ENCODE peak calls at places on chromosomes 13 and 19, in six cellular contexts. One of them, this sample, is unnamed.

GRCh38 chr13:93425411-93425810 is 198.8 kb downstream of the GPC6 start:
- DNase-seq in CD4-positive, alpha-beta T cell: no peak
- DNase-seq in choroid plexus epithelial cell: no peak
- DNase-seq in activated CD8-positive, alpha-beta T cell treated with anti-CD3 and anti-CD28 coated beads for 36 hours: no peak
- DNase-seq in lower leg skin: no peak
- DNase-seq in left ventricle myocardium inferior: no peak
- DNase-seq in this sample: no peak

GRCh38 chr13:58594978-58595600 is 963.5 kb downstream of the PCDH17 start:
- DNase-seq in choroid plexus epithelial cell: no peak
- DNase-seq in activated CD8-positive, alpha-beta T cell treated with anti-CD3 and anti-CD28 coated beads for 36 hours: no peak
- DNase-seq in CD4-positive, alpha-beta T cell: no peak
- DNase-seq in left ventricle myocardium inferior: no peak
- DNase-seq in lower leg skin: no peak
- DNase-seq in this sample: no peak

GRCh38 chr13:43033038-43033437 is 9.7 kb downstream of the DNAJC15 start:
- DNase-seq in left ventricle myocardium inferior: no peak
- DNase-seq in activated CD8-positive, alpha-beta T cell treated with anti-CD3 and anti-CD28 coated beads for 36 hours: peak; percentile 7
- DNase-seq in lower leg skin: no peak
- DNase-seq in choroid plexus epithelial cell: no peak
- DNase-seq in CD4-positive, alpha-beta T cell: no peak
- DNase-seq in this sample: no peak

GRCh38 chr13:34174671-34175145 is 356.8 kb downstream of the RFC3 start:
- DNase-seq in choroid plexus epithelial cell: peak; percentile 91
- DNase-seq in left ventricle myocardium inferior: no peak
- DNase-seq in lower leg skin: no peak
- DNase-seq in activated CD8-positive, alpha-beta T cell treated with anti-CD3 and anti-CD28 coated beads for 36 hours: no peak
- DNase-seq in CD4-positive, alpha-beta T cell: no peak
- DNase-seq in this sample: no peak

GRCh38 chr13:94173312-94173854 is 306.1 kb downstream of the DCT start:
- DNase-seq in choroid plexus epithelial cell: peak; percentile 63
- DNase-seq in activated CD8-positive, alpha-beta T cell treated with anti-CD3 and anti-CD28 coated beads for 36 hours: no peak
- DNase-seq in lower leg skin: no peak
- DNase-seq in CD4-positive, alpha-beta T cell: no peak
- DNase-seq in left ventricle myocardium inferior: no peak
- DNase-seq in this sample: no peak

GRCh38 chr13:63684822-63685221 is 2269.2 kb upstream of the PCDH20 start:
- DNase-seq in left ventricle myocardium inferior: no peak
- DNase-seq in activated CD8-positive, alpha-beta T cell treated with anti-CD3 and anti-CD28 coated beads for 36 hours: no peak
- DNase-seq in choroid plexus epithelial cell: no peak
- DNase-seq in lower leg skin: no peak
- DNase-seq in CD4-positive, alpha-beta T cell: no peak
- DNase-seq in this sample: no peak

GRCh38 chr13:114268344-114269280 is 12.8 kb upstream of the UPF3A start:
- DNase-seq in lower leg skin: no peak
- DNase-seq in left ventricle myocardium inferior: no peak
- DNase-seq in CD4-positive, alpha-beta T cell: no peak
- DNase-seq in choroid plexus epithelial cell: no peak
- DNase-seq in activated CD8-positive, alpha-beta T cell treated with anti-CD3 and anti-CD28 coated beads for 36 hours: peak; percentile 53
- DNase-seq in this sample: no peak

GRCh38 chr13:97231118-97231831 is 9.1 kb downstream of the MBNL2 start:
- DNase-seq in left ventricle myocardium inferior: no peak
- DNase-seq in choroid plexus epithelial cell: no peak
- DNase-seq in CD4-positive, alpha-beta T cell: no peak
- DNase-seq in activated CD8-positive, alpha-beta T cell treated with anti-CD3 and anti-CD28 coated beads for 36 hours: no peak
- DNase-seq in lower leg skin: no peak
- DNase-seq in this sample: no peak

GRCh38 chr13:20489185-20489820 is 36.4 kb downstream of the CRYL1 start:
- DNase-seq in CD4-positive, alpha-beta T cell: peak; percentile 41
- DNase-seq in lower leg skin: peak; percentile 29
- DNase-seq in left ventricle myocardium inferior: no peak
- DNase-seq in activated CD8-positive, alpha-beta T cell treated with anti-CD3 and anti-CD28 coated beads for 36 hours: no peak
- DNase-seq in choroid plexus epithelial cell: peak; percentile 63
- DNase-seq in this sample: no peak

GRCh38 chr19:47156861-47157454 is 26.3 kb downstream of the SAE1 start:
- DNase-seq in CD4-positive, alpha-beta T cell: peak; percentile 13
- DNase-seq in choroid plexus epithelial cell: peak; percentile 24
- DNase-seq in left ventricle myocardium inferior: no peak
- DNase-seq in activated CD8-positive, alpha-beta T cell treated with anti-CD3 and anti-CD28 coated beads for 36 hours: peak; percentile 36
- DNase-seq in lower leg skin: no peak
- DNase-seq in this sample: no peak

GRCh38 chr19:44111910-44112463 is 1.2 kb upstream of the ZNF225 start:
- DNase-seq in activated CD8-positive, alpha-beta T cell treated with anti-CD3 and anti-CD28 coated beads for 36 hours: peak; percentile 41
- DNase-seq in lower leg skin: no peak
- DNase-seq in choroid plexus epithelial cell: peak; percentile 96
- DNase-seq in CD4-positive, alpha-beta T cell: no peak
- DNase-seq in left ventricle myocardium inferior: no peak
- DNase-seq in this sample: no peak

GRCh38 chr13:107807306-107808073 is 407.8 kb downstream of the LIG4 start:
- DNase-seq in lower leg skin: no peak
- DNase-seq in choroid plexus epithelial cell: peak; percentile 47
- DNase-seq in CD4-positive, alpha-beta T cell: no peak
- DNase-seq in activated CD8-positive, alpha-beta T cell treated with anti-CD3 and anti-CD28 coated beads for 36 hours: no peak
- DNase-seq in left ventricle myocardium inferior: no peak
- DNase-seq in this sample: no peak

GRCh38 chr19:52138614-52139290 is 986 bp downstream of the ZNF616 start:
- DNase-seq in activated CD8-positive, alpha-beta T cell treated with anti-CD3 and anti-CD28 coated beads for 36 hours: peak; percentile 56
- DNase-seq in choroid plexus epithelial cell: peak; percentile 15
- DNase-seq in left ventricle myocardium inferior: no peak
- DNase-seq in CD4-positive, alpha-beta T cell: no peak
- DNase-seq in lower leg skin: no peak
- DNase-seq in this sample: peak; percentile 35

GRCh38 chr19:30719189-30719990 is 347.2 kb downstream of the ZNF536 start:
- DNase-seq in choroid plexus epithelial cell: peak; percentile 23
- DNase-seq in activated CD8-positive, alpha-beta T cell treated with anti-CD3 and anti-CD28 coated beads for 36 hours: peak; percentile 20
- DNase-seq in lower leg skin: peak; percentile 87
- DNase-seq in left ventricle myocardium inferior: peak; percentile 81
- DNase-seq in CD4-positive, alpha-beta T cell: no peak
- DNase-seq in this sample: no peak

GRCh38 chr13:45396548-45397095 is 21.6 kb downstream of the SLC25A30 start:
- DNase-seq in CD4-positive, alpha-beta T cell: no peak
- DNase-seq in left ventricle myocardium inferior: no peak
- DNase-seq in lower leg skin: no peak
- DNase-seq in choroid plexus epithelial cell: no peak
- DNase-seq in activated CD8-positive, alpha-beta T cell treated with anti-CD3 and anti-CD28 coated beads for 36 hours: no peak
- DNase-seq in this sample: no peak

GRCh38 chr19:18259848-18260247 is 14.4 kb downstream of the IQCN start:
- DNase-seq in lower leg skin: no peak
- DNase-seq in activated CD8-positive, alpha-beta T cell treated with anti-CD3 and anti-CD28 coated beads for 36 hours: no peak
- DNase-seq in choroid plexus epithelial cell: peak; percentile 42
- DNase-seq in CD4-positive, alpha-beta T cell: no peak
- DNase-seq in left ventricle myocardium inferior: no peak
- DNase-seq in this sample: peak; percentile 43

GRCh38 chr13:73059460-73060250 is 850 bp downstream of the KLF5 start:
- DNase-seq in lower leg skin: peak; percentile 90
- DNase-seq in left ventricle myocardium inferior: peak; percentile 51
- DNase-seq in choroid plexus epithelial cell: peak; percentile 29
- DNase-seq in CD4-positive, alpha-beta T cell: peak; percentile 41
- DNase-seq in activated CD8-positive, alpha-beta T cell treated with anti-CD3 and anti-CD28 coated beads for 36 hours: peak; percentile 31
- DNase-seq in this sample: no peak

GRCh38 chr13:64074989-64075474 is 2659.4 kb upstream of the PCDH20 start:
- DNase-seq in CD4-positive, alpha-beta T cell: no peak
- DNase-seq in left ventricle myocardium inferior: no peak
- DNase-seq in choroid plexus epithelial cell: no peak
- DNase-seq in lower leg skin: no peak
- DNase-seq in activated CD8-positive, alpha-beta T cell treated with anti-CD3 and anti-CD28 coated beads for 36 hours: no peak
- DNase-seq in this sample: no peak

GRCh38 chr19:56404705-56405056 is 549 bp downstream of the ZNF583 start:
- DNase-seq in lower leg skin: no peak
- DNase-seq in CD4-positive, alpha-beta T cell: no peak
- DNase-seq in activated CD8-positive, alpha-beta T cell treated with anti-CD3 and anti-CD28 coated beads for 36 hours: peak; percentile 17
- DNase-seq in choroid plexus epithelial cell: no peak
- DNase-seq in left ventricle myocardium inferior: no peak
- DNase-seq in this sample: no peak

GRCh38 chr13:51015973-51016372 is 95.1 kb downstream of the C13orf42 start:
- DNase-seq in CD4-positive, alpha-beta T cell: no peak
- DNase-seq in activated CD8-positive, alpha-beta T cell treated with anti-CD3 and anti-CD28 coated beads for 36 hours: no peak
- DNase-seq in choroid plexus epithelial cell: no peak
- DNase-seq in lower leg skin: no peak
- DNase-seq in left ventricle myocardium inferior: no peak
- DNase-seq in this sample: peak; percentile 5
- TF ChIP-seq CTCF in CD4-positive, alpha-beta T cell: no peak
- TF ChIP-seq CTCF in activated CD8-positive, alpha-beta T cell treated with anti-CD3 and anti-CD28 coated beads for 36 hours: no peak
- TF ChIP-seq CTCF in choroid plexus epithelial cell: no peak
- TF ChIP-seq CTCF in lower leg skin: no peak
- TF ChIP-seq CTCF in left ventricle myocardium inferior: no peak
- TF ChIP-seq CTCF in this sample: no peak

GRCh38 chr13:109790951-109791605 is 4.7 kb upstream of the IRS2 start:
- DNase-seq in left ventricle myocardium inferior: no peak
- DNase-seq in CD4-positive, alpha-beta T cell: peak; percentile 41
- DNase-seq in choroid plexus epithelial cell: peak; percentile 77
- DNase-seq in activated CD8-positive, alpha-beta T cell treated with anti-CD3 and anti-CD28 coated beads for 36 hours: peak; percentile 33
- DNase-seq in lower leg skin: no peak
- DNase-seq in this sample: peak; percentile 55
- TF ChIP-seq CTCF in left ventricle myocardium inferior: peak; percentile 55
- TF ChIP-seq CTCF in CD4-positive, alpha-beta T cell: peak; percentile 69
- TF ChIP-seq CTCF in choroid plexus epithelial cell: peak; percentile 63
- TF ChIP-seq CTCF in activated CD8-positive, alpha-beta T cell treated with anti-CD3 and anti-CD28 coated beads for 36 hours: peak; percentile 27
- TF ChIP-seq CTCF in lower leg skin: no peak
- TF ChIP-seq CTCF in this sample: peak; percentile 16

GRCh38 chr19:1942934-1943555 is 2.1 kb downstream of the CSNK1G2 start:
- DNase-seq in choroid plexus epithelial cell: peak; percentile 34
- DNase-seq in CD4-positive, alpha-beta T cell: no peak
- DNase-seq in lower leg skin: no peak
- DNase-seq in left ventricle myocardium inferior: no peak
- DNase-seq in activated CD8-positive, alpha-beta T cell treated with anti-CD3 and anti-CD28 coated beads for 36 hours: no peak
- DNase-seq in this sample: no peak

GRCh38 chr19:1943661-1944087 is 2.7 kb downstream of the CSNK1G2 start:
- DNase-seq in left ventricle myocardium inferior: no peak
- DNase-seq in choroid plexus epithelial cell: no peak
- DNase-seq in CD4-positive, alpha-beta T cell: no peak
- DNase-seq in activated CD8-positive, alpha-beta T cell treated with anti-CD3 and anti-CD28 coated beads for 36 hours: no peak
- DNase-seq in lower leg skin: no peak
- DNase-seq in this sample: no peak

GRCh38 chr19:1942078-1942933 is 1.3 kb downstream of the CSNK1G2 start:
- DNase-seq in choroid plexus epithelial cell: peak; percentile 73
- DNase-seq in lower leg skin: peak; percentile 95
- DNase-seq in left ventricle myocardium inferior: peak; percentile 66
- DNase-seq in CD4-positive, alpha-beta T cell: peak; percentile 71
- DNase-seq in activated CD8-positive, alpha-beta T cell treated with anti-CD3 and anti-CD28 coated beads for 36 hours: peak; percentile 82
- DNase-seq in this sample: peak; percentile 78

GRCh38 chr19:1944088-1944915 is 3.3 kb downstream of the CSNK1G2 start:
- DNase-seq in CD4-positive, alpha-beta T cell: no peak
- DNase-seq in left ventricle myocardium inferior: no peak
- DNase-seq in activated CD8-positive, alpha-beta T cell treated with anti-CD3 and anti-CD28 coated beads for 36 hours: no peak
- DNase-seq in choroid plexus epithelial cell: no peak
- DNase-seq in lower leg skin: no peak
- DNase-seq in this sample: no peak

DNA sequence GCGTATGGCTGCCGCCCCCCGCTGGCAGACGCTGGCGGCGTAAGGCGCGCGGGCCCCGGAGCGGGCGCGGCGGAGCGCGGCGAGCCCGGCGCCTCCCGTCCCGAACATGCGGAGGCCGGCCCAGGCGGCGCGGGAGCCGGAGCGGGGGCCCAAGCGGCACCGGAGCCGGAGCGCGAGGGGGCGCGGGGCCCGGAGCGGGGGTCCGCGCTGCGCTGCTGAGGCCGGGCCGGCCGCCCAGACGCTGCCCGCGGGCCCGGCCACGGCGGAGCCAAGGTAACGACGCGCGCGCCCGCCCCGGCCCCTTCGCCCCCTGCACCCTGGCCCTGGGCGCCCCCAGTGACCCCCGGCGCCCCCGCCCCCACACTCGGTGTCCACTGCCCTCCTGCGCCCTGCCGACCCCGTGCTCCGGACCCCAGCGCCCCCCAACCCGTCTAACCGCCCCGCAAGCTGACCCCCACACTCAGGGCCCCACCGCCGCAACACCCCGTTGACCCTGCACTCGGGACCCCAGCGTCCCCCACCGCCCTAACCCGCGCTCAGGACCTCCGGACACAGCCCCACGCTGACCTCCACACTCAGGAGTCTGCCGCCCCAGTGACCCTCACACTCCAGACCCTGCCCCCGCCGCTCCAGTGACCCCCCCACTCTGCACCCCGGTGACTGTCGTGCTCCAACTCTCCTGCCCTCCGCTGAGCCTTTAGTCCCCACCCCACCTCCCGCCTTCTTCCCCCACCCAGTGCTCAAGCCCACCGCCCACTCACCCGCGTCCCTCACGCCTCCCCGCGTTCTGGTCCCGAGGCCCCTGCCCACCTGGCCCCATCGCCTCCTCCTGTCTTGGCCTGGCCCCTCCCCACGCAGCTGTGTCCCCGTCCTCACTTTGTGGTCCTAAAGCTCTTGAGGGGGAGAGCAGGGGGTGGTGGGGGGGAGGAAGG is at the start of gene CSNK1G2:
- DNase-seq in lower leg skin: peak; percentile 92
- DNase-seq in choroid plexus epithelial cell: no peak
- DNase-seq in CD4-positive, alpha-beta T cell: no peak
- DNase-seq in left ventricle myocardium inferior: no peak
- DNase-seq in activated CD8-positive, alpha-beta T cell treated with anti-CD3 and anti-CD28 coated beads for 36 hours: peak; percentile 14
- DNase-seq in this sample: no peak
- TF ChIP-seq CTCF in lower leg skin: no peak
- TF ChIP-seq CTCF in choroid plexus epithelial cell: no peak
- TF ChIP-seq CTCF in CD4-positive, alpha-beta T cell: no peak
- TF ChIP-seq CTCF in left ventricle myocardium inferior: peak; percentile 26
- TF ChIP-seq CTCF in activated CD8-positive, alpha-beta T cell treated with anti-CD3 and anti-CD28 coated beads for 36 hours: no peak
- TF ChIP-seq CTCF in this sample: no peak

GRCh38 chr19:2428756-2429711 is 1.6 kb upstream of the TIMM13 start:
- DNase-seq in lower leg skin: no peak
- DNase-seq in left ventricle myocardium inferior: no peak
- DNase-seq in activated CD8-positive, alpha-beta T cell treated with anti-CD3 and anti-CD28 coated beads for 36 hours: no peak
- DNase-seq in CD4-positive, alpha-beta T cell: no peak
- DNase-seq in choroid plexus epithelial cell: no peak
- DNase-seq in this sample: no peak

GRCh38 chr19:2429917-2430570 is 2.7 kb upstream of the TIMM13 start:
- DNase-seq in activated CD8-positive, alpha-beta T cell treated with anti-CD3 and anti-CD28 coated beads for 36 hours: no peak
- DNase-seq in lower leg skin: no peak
- DNase-seq in left ventricle myocardium inferior: no peak
- DNase-seq in choroid plexus epithelial cell: no peak
- DNase-seq in CD4-positive, alpha-beta T cell: no peak
- DNase-seq in this sample: no peak

GRCh38 chr19:2426661-2427322 is 594 bp downstream of the TIMM13 start:
- DNase-seq in choroid plexus epithelial cell: peak; percentile 35
- DNase-seq in CD4-positive, alpha-beta T cell: no peak
- DNase-seq in activated CD8-positive, alpha-beta T cell treated with anti-CD3 and anti-CD28 coated beads for 36 hours: peak; percentile 52
- DNase-seq in lower leg skin: peak; percentile 87
- DNase-seq in left ventricle myocardium inferior: peak; percentile 35
- DNase-seq in this sample: peak; percentile 54

GRCh38 chr19:2427323-2428026 is at the start of gene TIMM13:
- DNase-seq in left ventricle myocardium inferior: peak; percentile 96
- DNase-seq in choroid plexus epithelial cell: peak; percentile 97
- DNase-seq in CD4-positive, alpha-beta T cell: peak; percentile 96
- DNase-seq in lower leg skin: peak; percentile 99
- DNase-seq in activated CD8-positive, alpha-beta T cell treated with anti-CD3 and anti-CD28 coated beads for 36 hours: peak; percentile 97
- DNase-seq in this sample: peak; percentile 97

DNA sequence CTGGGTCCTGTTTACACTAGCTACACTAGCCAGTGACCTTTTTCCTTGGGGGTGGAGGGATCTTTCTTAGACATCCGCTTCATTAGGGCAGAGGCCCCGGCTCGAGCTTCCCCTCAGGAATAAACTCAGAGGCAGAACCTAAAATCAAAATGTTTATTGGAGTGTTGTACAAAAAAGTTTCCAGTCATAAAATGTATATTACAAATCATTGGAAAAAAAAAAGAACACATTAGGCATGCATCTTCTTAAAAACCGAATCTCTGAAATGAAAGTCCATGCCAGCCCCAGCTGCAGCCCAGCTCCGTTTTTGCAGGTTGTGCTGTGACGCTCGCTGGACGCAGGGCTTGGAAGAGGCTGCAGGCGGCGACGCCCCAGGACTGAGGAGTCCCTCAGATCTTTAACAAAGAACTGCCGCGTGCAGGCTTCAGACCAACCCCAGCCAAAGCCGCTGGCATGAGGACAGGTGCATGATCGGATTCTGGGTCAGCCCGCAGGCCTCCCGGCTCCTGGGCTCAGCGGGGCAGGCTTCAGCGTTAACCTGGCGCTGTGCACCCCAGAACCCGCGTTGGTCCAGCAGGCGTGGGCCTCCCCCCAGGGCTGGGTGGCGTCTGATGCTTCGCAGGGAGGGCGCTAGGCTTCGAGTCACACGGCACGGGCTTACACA is 773 bp upstream of the TIMM13 start:
- DNase-seq in CD4-positive, alpha-beta T cell: no peak
- DNase-seq in left ventricle myocardium inferior: peak; percentile 36
- DNase-seq in choroid plexus epithelial cell: peak; percentile 40
- DNase-seq in activated CD8-positive, alpha-beta T cell treated with anti-CD3 and anti-CD28 coated beads for 36 hours: no peak
- DNase-seq in lower leg skin: peak; percentile 89
- DNase-seq in this sample: no peak
- TF ChIP-seq CTCF in CD4-positive, alpha-beta T cell: no peak
- TF ChIP-seq CTCF in left ventricle myocardium inferior: no peak
- TF ChIP-seq CTCF in choroid plexus epithelial cell: peak; percentile 14
- TF ChIP-seq CTCF in activated CD8-positive, alpha-beta T cell treated with anti-CD3 and anti-CD28 coated beads for 36 hours: no peak
- TF ChIP-seq CTCF in lower leg skin: no peak
- TF ChIP-seq CTCF in this sample: no peak

This sample was measured in MCF 10A.